ENCODE peak calls at places on chromosomes 6 and 20, in seven cellular contexts. F, K, U, Y, B, W and L are unnamed samples.

GRCh38 chr6:168562576-168563151 is 121.7 kb downstream of the SMOC2 start:
- DNase-seq in W (no peak), Y (no peak), K (no peak), B (no peak), U (no peak), F (no peak), L (no peak)

GRCh38 chr6:15945593-15946159 is 183.2 kb upstream of the MYLIP start:
- DNase-seq in F (peak), K (no peak), U (no peak), W (no peak), B (no peak), Y (no peak), L (no peak)

GRCh38 chr6:132065556-132065955 is 114.4 kb upstream of the CCN2 start:
- DNase-seq in U (no peak), B (no peak), F (peak), K (no peak), Y (no peak), W (no peak), L (no peak)

GRCh38 chr6:148969679-148970078 is 222.8 kb downstream of the UST start:
- DNase-seq in F (peak), W (peak), U (no peak), K (no peak), B (no peak), Y (no peak), L (no peak)

GRCh38 chr6:149268768-149269167 is 48.7 kb upstream of the TAB2 start:
- DNase-seq in K (no peak), U (no peak), B (no peak), W (no peak), Y (no peak), F (peak), L (no peak)

GRCh38 chr6:7154341-7155139 is 46.8 kb downstream of the RREB1 start:
- DNase-seq in W (no peak), F (no peak), U (no peak), K (no peak), Y (no peak), B (no peak), L (no peak)

GRCh38 chr20:49450281-49450707 is 32.2 kb downstream of the KCNB1 start:
- DNase-seq in W (no peak), Y (no peak), K (no peak), U (no peak), B (no peak), F (no peak), L (no peak)

GRCh38 chr6:1426416-1426815 is 37.0 kb downstream of the FOXF2 start:
- DNase-seq in B (no peak), U (no peak), K (no peak), W (no peak), F (no peak), Y (no peak), L (no peak)

GRCh38 chr6:4346659-4347333 is 211.4 kb upstream of the ECI2 start:
- DNase-seq in Y (no peak), K (no peak), F (no peak), W (no peak), U (no peak), B (no peak), L (no peak)